ENCODE peak calls at places on chromosomes 11 and 22, in nine cellular contexts. K is endothelial cell of umbilical vein, W is NB4, T is GM23338, D is psoas muscle, H is MM.1S, N is WTC11, L is uterus, S is Peyer's patch. J is an unnamed sample.

GRCh38 chr22:50608996-50609395 is 8.4 kb downstream of the MAPK8IP2 start:
- DNase-seq in K (no peak), W (no peak), T (no peak), D (no peak), H (no peak), N (no peak), L (no peak), S (no peak), J (no peak)

GRCh38 chr11:117217685-117218084 is 14.2 kb downstream of the PCSK7 start:
- DNase-seq in K (no peak), W (no peak), T (no peak), D (no peak), H (no peak), N (no peak), L (peak; percentile 25), S (no peak), J (no peak)

GRCh38 chr11:17063171-17064002 is 14.1 kb downstream of the RPS13 start:
- DNase-seq in K (peak; percentile 46), W (peak; percentile 66), T (peak; percentile 85), D (peak; percentile 42), H (peak; percentile 46), N (peak; percentile 88), L (no peak), S (peak; percentile 82), J (peak; percentile 39)

GRCh38 chr11:31387379-31387778 is 17.7 kb downstream of the DNAJC24 start:
- DNase-seq in K (no peak), W (no peak), T (peak; percentile 33), D (no peak), H (no peak), N (no peak), L (no peak), S (no peak), J (no peak)

GRCh38 chr11:129006161-129006560 is 63.5 kb upstream of the TP53AIP1 start:
- DNase-seq in K (no peak), W (no peak), T (no peak), D (no peak), H (no peak), N (no peak), L (no peak), S (no peak), J (no peak)

GRCh38 chr22:20433686-20434241 is 3.9 kb downstream of the SCARF2 start:
- DNase-seq in K (no peak), W (no peak), T (no peak), D (no peak), H (no peak), N (no peak), L (no peak), S (peak; percentile 26), J (no peak)

GRCh38 chr11:61922539-61922938 is 5.2 kb upstream of the RAB3IL1 start:
- DNase-seq in K (no peak), W (peak; percentile 71), T (no peak), D (peak; percentile 90), H (no peak), N (no peak), L (peak; percentile 94), S (peak; percentile 47), J (peak; percentile 12)

GRCh38 chr11:20754957-20755356 is 85.6 kb downstream of the NELL1 start:
- DNase-seq in K (no peak), W (peak; percentile 48), T (peak; percentile 89), D (no peak), H (no peak), N (peak; percentile 52), L (no peak), S (no peak), J (no peak)

GRCh38 chr11:96012086-96012824 is 88.3 kb upstream of the MTMR2 start:
- DNase-seq in K (peak; percentile 85), W (peak; percentile 41), T (peak; percentile 69), D (no peak), H (peak; percentile 54), N (no peak), L (peak; percentile 29), S (no peak), J (peak; percentile 21)

GRCh38 chr11:8760896-8761295 is 78.3 kb downstream of the RPL27A start:
- DNase-seq in K (no peak), W (no peak), T (no peak), D (no peak), H (no peak), N (no peak), L (no peak), S (no peak), J (no peak)

GRCh38 chr11:118921121-118921928 is 4.4 kb downstream of the BCL9L start:
- DNase-seq in K (peak; percentile 49), W (peak; percentile 69), T (peak; percentile 78), D (peak; percentile 82), H (no peak), N (no peak), L (peak; percentile 85), S (no peak), J (no peak)

GRCh38 chr11:56234155-56234554 is at the start of gene OR5T2:
- DNase-seq in K (no peak), W (no peak), T (no peak), D (no peak), H (no peak), N (no peak), L (no peak), S (no peak), J (no peak)

DNA sequence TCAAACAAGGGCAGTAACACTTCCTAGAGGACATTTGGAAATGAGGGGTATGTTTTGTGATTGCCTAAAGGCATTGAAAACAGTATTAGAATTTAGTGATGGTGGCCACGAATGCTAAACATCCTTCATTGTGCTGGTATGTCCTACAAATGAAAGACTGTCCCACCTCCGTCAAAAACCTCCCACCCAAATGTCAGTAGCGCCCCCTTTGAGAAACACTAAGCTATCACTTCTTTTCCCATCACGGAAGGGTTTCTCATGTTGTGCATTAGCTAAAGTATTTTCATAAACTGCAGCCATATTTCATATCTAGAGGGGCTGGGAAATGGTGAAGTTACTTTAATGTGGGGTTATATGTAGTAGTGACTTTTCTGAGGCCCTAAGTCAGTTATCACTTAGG is 1403.3 kb upstream of the TENM4 start:
- DNase-seq in K (no peak), W (no peak), T (peak; percentile 60), D (no peak), H (no peak), N (no peak), L (no peak), S (no peak), J (no peak)
- TF ChIP-seq CTCF in K (no peak), W (no peak), T (peak; percentile 56), D (no peak), H (no peak), N (no peak), L (no peak), S (no peak), J (no peak)

GRCh38 chr11:67119577-67120391 is 721 bp downstream of the KDM2A start:
- DNase-seq in K (peak; percentile 49), W (peak; percentile 57), T (peak; percentile 44), D (peak; percentile 43), H (peak; percentile 29), N (peak; percentile 22), L (peak; percentile 19), S (peak; percentile 56), J (peak; percentile 33)
- TF ChIP-seq CTCF in K (no peak), W (no peak), T (no peak), D (peak; percentile 7), H (no peak), N (no peak), L (no peak), S (peak; percentile 27), J (no peak)

GRCh38 chr11:10808553-10809372 is at the start of gene EIF4G2:
- DNase-seq in K (peak; percentile 99), W (peak; percentile 99), T (peak; percentile 97), D (peak; percentile 98), H (peak; percentile 98), N (peak; percentile 97), L (peak; percentile 98), S (peak; percentile 99), J (peak; percentile 96)
- TF ChIP-seq CTCF in K (no peak), W (no peak), T (no peak), D (no peak), H (no peak), N (no peak), L (no peak), S (no peak), J (no peak)

GRCh38 chr11:101975734-101976133 is 59.4 kb upstream of the ANGPTL5 start:
- DNase-seq in K (no peak), W (no peak), T (no peak), D (no peak), H (no peak), N (no peak), L (no peak), S (no peak), J (no peak)

GRCh38 chr11:101974771-101975170 is 58.4 kb upstream of the ANGPTL5 start:
- DNase-seq in K (no peak), W (no peak), T (no peak), D (no peak), H (no peak), N (no peak), L (no peak), S (no peak), J (no peak)

DNA sequence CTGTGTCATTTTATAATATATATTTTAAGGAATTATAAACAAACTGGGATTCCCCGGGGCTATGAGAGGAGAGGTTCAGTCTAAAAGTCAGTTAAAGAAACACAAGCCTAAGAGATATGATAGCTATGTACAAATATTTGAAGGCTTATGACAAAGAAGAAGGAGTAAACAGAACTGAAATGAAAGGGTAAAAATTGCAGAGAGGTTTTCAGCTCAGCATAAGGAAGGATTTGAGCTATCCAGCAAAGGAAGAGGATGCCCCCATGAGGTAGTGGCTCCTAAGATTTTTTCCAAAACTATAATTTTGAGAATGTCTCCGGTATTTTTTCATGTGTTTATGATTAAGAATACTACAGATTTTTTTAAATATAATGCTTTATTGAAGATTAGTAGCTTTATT is 57.9 kb upstream of the ANGPTL5 start:
- DNase-seq in K (no peak), W (no peak), T (no peak), D (no peak), H (no peak), N (no peak), L (no peak), S (no peak), J (no peak)
- TF ChIP-seq CTCF in K (no peak), W (no peak), T (no peak), D (no peak), H (no peak), N (no peak), L (no peak), S (no peak), J (no peak)